ENCODE peak calls at places on chromosomes 6 and 20, in ten cellular contexts. One of them, this sample, is unnamed. For H3K4me1, the result is how much of the 10 kb centered on the place peaks cover.

GRCh38 chr20:64047046-64047389 is 2.4 kb downstream of the SOX18 start:
- DNase-seq in GM23338: no peak
- DNase-seq in transverse colon: no peak
- DNase-seq in HCT116: no peak
- DNase-seq in GM12878: no peak
- DNase-seq in H1: no peak
- DNase-seq in sigmoid colon: no peak
- DNase-seq in stomach: no peak
- DNase-seq in SK-N-SH: no peak
- DNase-seq in Panc1: no peak
- DNase-seq in this sample: no peak

GRCh38 chr6:12147557-12148316 is 135.6 kb downstream of the HIVEP1 start:
- DNase-seq in HCT116: no peak
- DNase-seq in SK-N-SH: no peak
- DNase-seq in GM23338: no peak
- DNase-seq in GM12878: no peak
- DNase-seq in transverse colon: no peak
- DNase-seq in Panc1: no peak
- DNase-seq in H1: no peak
- DNase-seq in stomach: no peak
- DNase-seq in sigmoid colon: no peak
- DNase-seq in this sample: no peak

GRCh38 chr6:131914967-131915751 is 36.0 kb downstream of the CCN2 start:
- DNase-seq in transverse colon: peak
- DNase-seq in stomach: peak
- DNase-seq in GM23338: peak
- DNase-seq in sigmoid colon: peak
- DNase-seq in H1: no peak
- DNase-seq in HCT116: peak
- DNase-seq in GM12878: peak
- DNase-seq in SK-N-SH: peak
- DNase-seq in Panc1: peak
- DNase-seq in this sample: peak

GRCh38 chr6:92790381-92790780 is 629.0 kb downstream of the EPHA7 start:
- DNase-seq in stomach: no peak
- DNase-seq in H1: no peak
- DNase-seq in GM23338: peak
- DNase-seq in transverse colon: no peak
- DNase-seq in HCT116: no peak
- DNase-seq in SK-N-SH: no peak
- DNase-seq in Panc1: no peak
- DNase-seq in GM12878: no peak
- DNase-seq in sigmoid colon: no peak
- DNase-seq in this sample: no peak

GRCh38 chr6:63787021-63787420 is 151.4 kb downstream of the PHF3 start:
- DNase-seq in SK-N-SH: no peak
- DNase-seq in GM23338: no peak
- DNase-seq in H1: no peak
- DNase-seq in GM12878: no peak
- DNase-seq in Panc1: no peak
- DNase-seq in stomach: no peak
- DNase-seq in transverse colon: no peak
- DNase-seq in HCT116: no peak
- DNase-seq in sigmoid colon: no peak
- DNase-seq in this sample: no peak

GRCh38 chr6:10316327-10316726 is 98.5 kb downstream of the TFAP2A start:
- DNase-seq in Panc1: no peak
- DNase-seq in stomach: no peak
- DNase-seq in transverse colon: peak
- DNase-seq in SK-N-SH: no peak
- DNase-seq in H1: no peak
- DNase-seq in GM12878: no peak
- DNase-seq in sigmoid colon: peak
- DNase-seq in GM23338: no peak
- DNase-seq in HCT116: no peak
- DNase-seq in this sample: peak

GRCh38 chr6:94124333-94124732 is 705.0 kb upstream of the EPHA7 start:
- DNase-seq in HCT116: no peak
- DNase-seq in H1: no peak
- DNase-seq in stomach: no peak
- DNase-seq in sigmoid colon: no peak
- DNase-seq in transverse colon: no peak
- DNase-seq in GM23338: no peak
- DNase-seq in SK-N-SH: no peak
- DNase-seq in GM12878: no peak
- DNase-seq in Panc1: no peak
- DNase-seq in this sample: no peak

GRCh38 chr6:41692080-41692675 is 43.2 kb downstream of the TFEB start:
- DNase-seq in H1: no peak
- DNase-seq in GM12878: no peak
- DNase-seq in GM23338: no peak
- DNase-seq in transverse colon: no peak
- DNase-seq in stomach: no peak
- DNase-seq in SK-N-SH: no peak
- DNase-seq in Panc1: no peak
- DNase-seq in HCT116: no peak
- DNase-seq in sigmoid colon: peak
- DNase-seq in this sample: no peak

GRCh38 chr6:166877906-166878305 is 78.4 kb downstream of the RNASET2 start:
- DNase-seq in GM12878: no peak
- DNase-seq in GM23338: no peak
- DNase-seq in transverse colon: no peak
- DNase-seq in H1: no peak
- DNase-seq in stomach: no peak
- DNase-seq in sigmoid colon: no peak
- DNase-seq in HCT116: peak
- DNase-seq in Panc1: no peak
- DNase-seq in SK-N-SH: no peak
- DNase-seq in this sample: no peak

GRCh38 chr20:17571153-17571527 is 1.3 kb downstream of the DSTN start:
- DNase-seq in SK-N-SH: no peak
- DNase-seq in transverse colon: no peak
- DNase-seq in stomach: no peak
- DNase-seq in H1: no peak
- DNase-seq in sigmoid colon: no peak
- DNase-seq in GM23338: no peak
- DNase-seq in HCT116: no peak
- DNase-seq in Panc1: no peak
- DNase-seq in GM12878: no peak
- DNase-seq in this sample: no peak

GRCh38 chr6:2943564-2943955 is 27.8 kb downstream of the SERPINB6 start:
- DNase-seq in stomach: peak
- DNase-seq in SK-N-SH: no peak
- DNase-seq in transverse colon: no peak
- DNase-seq in GM12878: no peak
- DNase-seq in HCT116: no peak
- DNase-seq in H1: no peak
- DNase-seq in Panc1: no peak
- DNase-seq in GM23338: no peak
- DNase-seq in sigmoid colon: no peak
- DNase-seq in this sample: no peak

GRCh38 chr6:154583546-154584188 is 73.2 kb upstream of the CNKSR3 start:
- DNase-seq in SK-N-SH: no peak
- DNase-seq in transverse colon: peak
- DNase-seq in H1: no peak
- DNase-seq in GM23338: no peak
- DNase-seq in Panc1: no peak
- DNase-seq in HCT116: no peak
- DNase-seq in GM12878: no peak
- DNase-seq in stomach: no peak
- DNase-seq in sigmoid colon: no peak
- DNase-seq in this sample: no peak

GRCh38 chr20:40279390-40279789 is 409.6 kb downstream of the MAFB start:
- DNase-seq in GM12878: no peak
- DNase-seq in SK-N-SH: peak
- DNase-seq in H1: no peak
- DNase-seq in stomach: no peak
- DNase-seq in sigmoid colon: peak
- DNase-seq in GM23338: no peak
- DNase-seq in Panc1: no peak
- DNase-seq in HCT116: no peak
- DNase-seq in transverse colon: peak
- DNase-seq in this sample: no peak

GRCh38 chr6:96826865-96827264 is 10.4 kb downstream of the GPR63 start:
- DNase-seq in transverse colon: no peak
- DNase-seq in stomach: no peak
- DNase-seq in HCT116: no peak
- DNase-seq in H1: no peak
- DNase-seq in sigmoid colon: no peak
- DNase-seq in GM12878: no peak
- DNase-seq in SK-N-SH: no peak
- DNase-seq in Panc1: no peak
- DNase-seq in GM23338: no peak
- DNase-seq in this sample: no peak

GRCh38 chr20:63136296-63136695 is 79.6 kb downstream of the YTHDF1 start:
- DNase-seq in GM23338: no peak
- DNase-seq in SK-N-SH: no peak
- DNase-seq in transverse colon: no peak
- DNase-seq in stomach: no peak
- DNase-seq in Panc1: no peak
- DNase-seq in GM12878: no peak
- DNase-seq in H1: no peak
- DNase-seq in sigmoid colon: no peak
- DNase-seq in HCT116: no peak
- DNase-seq in this sample: no peak

GRCh38 chr6:77451466-77451865 is 11.8 kb downstream of the HTR1B start:
- DNase-seq in transverse colon: no peak
- DNase-seq in HCT116: no peak
- DNase-seq in GM23338: no peak
- DNase-seq in Panc1: no peak
- DNase-seq in stomach: no peak
- DNase-seq in sigmoid colon: no peak
- DNase-seq in SK-N-SH: no peak
- DNase-seq in GM12878: no peak
- DNase-seq in H1: no peak
- DNase-seq in this sample: no peak

GRCh38 chr6:77447254-77447653 is 16.0 kb downstream of the HTR1B start:
- DNase-seq in GM12878: no peak
- DNase-seq in sigmoid colon: no peak
- DNase-seq in HCT116: no peak
- DNase-seq in stomach: no peak
- DNase-seq in transverse colon: no peak
- DNase-seq in SK-N-SH: no peak
- DNase-seq in GM23338: no peak
- DNase-seq in H1: no peak
- DNase-seq in Panc1: no peak
- DNase-seq in this sample: no peak

GRCh38 chr6:77450924-77451323 is 12.4 kb downstream of the HTR1B start:
- DNase-seq in sigmoid colon: no peak
- DNase-seq in GM12878: no peak
- DNase-seq in HCT116: no peak
- DNase-seq in GM23338: no peak
- DNase-seq in H1: no peak
- DNase-seq in transverse colon: no peak
- DNase-seq in stomach: no peak
- DNase-seq in SK-N-SH: no peak
- DNase-seq in Panc1: no peak
- DNase-seq in this sample: no peak

GRCh38 chr6:77445214-77445613 is 18.1 kb downstream of the HTR1B start:
- DNase-seq in Panc1: no peak
- DNase-seq in transverse colon: no peak
- DNase-seq in SK-N-SH: no peak
- DNase-seq in GM23338: no peak
- DNase-seq in HCT116: no peak
- DNase-seq in sigmoid colon: no peak
- DNase-seq in H1: no peak
- DNase-seq in GM12878: no peak
- DNase-seq in stomach: no peak
- DNase-seq in this sample: no peak

GRCh38 chr6:77448546-77448945 is 14.7 kb downstream of the HTR1B start:
- DNase-seq in SK-N-SH: no peak
- DNase-seq in GM12878: no peak
- DNase-seq in H1: no peak
- DNase-seq in GM23338: no peak
- DNase-seq in HCT116: no peak
- DNase-seq in Panc1: no peak
- DNase-seq in sigmoid colon: no peak
- DNase-seq in stomach: no peak
- DNase-seq in transverse colon: no peak
- DNase-seq in this sample: no peak
- TF ChIP-seq POLR2AphosphoS5 in SK-N-SH: no peak
- TF ChIP-seq POLR2AphosphoS5 in GM12878: no peak
- TF ChIP-seq POLR2AphosphoS5 in H1: no peak
- TF ChIP-seq POLR2AphosphoS5 in GM23338: no peak
- TF ChIP-seq POLR2AphosphoS5 in HCT116: no peak
- TF ChIP-seq POLR2AphosphoS5 in Panc1: no peak
- TF ChIP-seq POLR2AphosphoS5 in sigmoid colon: no peak
- TF ChIP-seq POLR2AphosphoS5 in stomach: no peak
- TF ChIP-seq POLR2AphosphoS5 in transverse colon: no peak
- TF ChIP-seq POLR2AphosphoS5 in this sample: no peak

GRCh38 chr20:15020845-15021244 is 683.4 kb upstream of the FLRT3 start:
- DNase-seq in Panc1: no peak
- DNase-seq in GM12878: no peak
- DNase-seq in transverse colon: no peak
- DNase-seq in GM23338: no peak
- DNase-seq in sigmoid colon: no peak
- DNase-seq in stomach: no peak
- DNase-seq in SK-N-SH: no peak
- DNase-seq in H1: no peak
- DNase-seq in HCT116: no peak
- DNase-seq in this sample: no peak
- H3K4me1 ChIP-seq in Panc1: under half
- H3K4me1 ChIP-seq in GM12878: under half
- H3K4me1 ChIP-seq in transverse colon: under half
- H3K4me1 ChIP-seq in GM23338: under half
- H3K4me1 ChIP-seq in sigmoid colon: under half
- H3K4me1 ChIP-seq in stomach: under half
- H3K4me1 ChIP-seq in SK-N-SH: under half
- H3K4me1 ChIP-seq in H1: under half
- H3K4me1 ChIP-seq in HCT116: under half
- H3K4me1 ChIP-seq in this sample: under half

GRCh38 chr6:128367437-128367836 is 153.0 kb downstream of the PTPRK start:
- DNase-seq in stomach: no peak
- DNase-seq in GM23338: no peak
- DNase-seq in transverse colon: no peak
- DNase-seq in sigmoid colon: no peak
- DNase-seq in H1: no peak
- DNase-seq in HCT116: no peak
- DNase-seq in GM12878: no peak
- DNase-seq in SK-N-SH: no peak
- DNase-seq in Panc1: no peak
- DNase-seq in this sample: no peak
- TF ChIP-seq POLR2AphosphoS5 in stomach: no peak
- TF ChIP-seq POLR2AphosphoS5 in GM23338: no peak
- TF ChIP-seq POLR2AphosphoS5 in transverse colon: no peak
- TF ChIP-seq POLR2AphosphoS5 in sigmoid colon: no peak
- TF ChIP-seq POLR2AphosphoS5 in H1: no peak
- TF ChIP-seq POLR2AphosphoS5 in HCT116: no peak
- TF ChIP-seq POLR2AphosphoS5 in GM12878: no peak
- TF ChIP-seq POLR2AphosphoS5 in SK-N-SH: no peak
- TF ChIP-seq POLR2AphosphoS5 in Panc1: no peak
- TF ChIP-seq POLR2AphosphoS5 in this sample: no peak

DNA sequence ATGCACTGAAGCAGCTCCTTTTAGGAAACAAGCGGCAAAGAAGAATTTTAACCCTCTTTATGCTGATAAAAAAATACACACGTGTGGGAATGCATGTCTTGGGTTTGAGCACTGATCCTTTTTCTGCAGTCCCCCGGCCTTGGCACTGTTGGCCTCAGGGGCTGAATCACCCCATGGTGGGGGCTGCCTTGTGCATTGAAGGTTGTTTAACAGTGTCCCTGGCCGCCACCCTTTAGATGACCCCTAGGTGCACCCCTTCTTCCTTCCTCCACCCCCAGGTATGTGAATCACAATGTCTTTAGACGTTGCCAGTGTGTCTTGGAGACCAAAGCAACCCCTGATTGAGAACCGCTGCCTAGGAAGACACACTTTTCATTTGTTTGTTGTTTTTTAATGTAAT is 190.7 kb downstream of the CDH4 start:
- DNase-seq in Panc1: no peak
- DNase-seq in H1: no peak
- DNase-seq in transverse colon: no peak
- DNase-seq in GM23338: no peak
- DNase-seq in SK-N-SH: no peak
- DNase-seq in HCT116: no peak
- DNase-seq in GM12878: no peak
- DNase-seq in stomach: no peak
- DNase-seq in sigmoid colon: no peak
- DNase-seq in this sample: no peak
- H3K4me1 ChIP-seq in Panc1: under half
- H3K4me1 ChIP-seq in H1: under half
- H3K4me1 ChIP-seq in transverse colon: under half
- H3K4me1 ChIP-seq in GM23338: under half
- H3K4me1 ChIP-seq in SK-N-SH: under half
- H3K4me1 ChIP-seq in HCT116: under half
- H3K4me1 ChIP-seq in GM12878: under half
- H3K4me1 ChIP-seq in stomach: under half
- H3K4me1 ChIP-seq in sigmoid colon: under half
- H3K4me1 ChIP-seq in this sample: under half

This sample was measured in prostate gland.